ENCODE peak calls at places on chromosome 1, in six cellular contexts. B, Q, H, N, R and T are unnamed samples.

GRCh38 chr1:173255214-173255813 is 48.2 kb upstream of the TNFSF4 start:
- DNase-seq in H (peak; percentile 77), N (peak; percentile 41), R (peak; percentile 41), Q (peak; percentile 16), B (peak; percentile 5), T (peak; percentile 61)

GRCh38 chr1:39561321-39561720 is 15.3 kb downstream of the PABPC4 start:
- DNase-seq in B (no peak), H (no peak), Q (no peak), N (no peak), R (no peak), T (no peak)

GRCh38 chr1:225881081-225882007 is 836 bp downstream of the TMEM63A start:
- DNase-seq in R (no peak), B (peak; percentile 23), H (peak; percentile 88), N (peak; percentile 41), Q (no peak), T (peak; percentile 60)

GRCh38 chr1:94961994-94962744 is 35.3 kb upstream of the CNN3 start:
- DNase-seq in N (no peak), Q (no peak), R (no peak), H (no peak), B (peak; percentile 44), T (no peak)

GRCh38 chr1:5504364-5504740 is 487.9 kb downstream of the NPHP4 start:
- DNase-seq in H (no peak), N (no peak), R (no peak), B (no peak), Q (no peak), T (no peak)

GRCh38 chr1:46530791-46531409 is 20.5 kb downstream of the KNCN start:
- DNase-seq in N (no peak), Q (no peak), B (no peak), R (peak; percentile 26), H (no peak), T (no peak)

GRCh38 chr1:200409203-200409760 is 554 bp downstream of the ZNF281 start:
- DNase-seq in N (no peak), R (no peak), H (peak; percentile 66), B (no peak), Q (no peak), T (peak; percentile 33)

GRCh38 chr1:228647523-228648444 is 87.5 kb upstream of the RHOU start:
- DNase-seq in H (peak; percentile 25), N (peak; percentile 63), Q (no peak), R (peak; percentile 92), B (peak; percentile 72), T (no peak)

GRCh38 chr1:7218210-7218832 is 433.1 kb downstream of the CAMTA1 start:
- DNase-seq in R (peak; percentile 58), Q (no peak), N (peak; percentile 67), H (peak; percentile 69), B (peak; percentile 44), T (peak; percentile 63)

GRCh38 chr1:232854786-232855185 is 49.6 kb downstream of the MAP10 start:
- DNase-seq in R (no peak), B (no peak), Q (no peak), N (no peak), H (no peak), T (no peak)

GRCh38 chr1:39047374-39048229 is 21.5 kb downstream of the NDUFS5 start:
- DNase-seq in R (peak; percentile 53), H (peak; percentile 72), N (no peak), Q (peak; percentile 30), B (peak; percentile 39), T (peak; percentile 87)

GRCh38 chr1:46549697-46550681 is 1.5 kb downstream of the KNCN start:
- DNase-seq in B (peak; percentile 24), H (peak; percentile 38), Q (no peak), N (peak; percentile 81), R (peak; percentile 40), T (peak; percentile 46)

GRCh38 chr1:223176437-223176836 is 33.4 kb upstream of the TLR5 start:
- DNase-seq in Q (no peak), R (no peak), H (no peak), N (no peak), B (no peak), T (no peak)

GRCh38 chr1:88698140-88698539 is 14.1 kb downstream of the PKN2 start:
- DNase-seq in N (no peak), Q (no peak), H (no peak), R (peak; percentile 6), B (no peak), T (peak; percentile 23)

GRCh38 chr1:17791464-17791863 is 36.3 kb downstream of the ACTL8 start:
- DNase-seq in B (no peak), H (no peak), N (no peak), R (no peak), Q (no peak), T (no peak)

GRCh38 chr1:234144866-234145265 is 228.4 kb upstream of the COA6 start:
- DNase-seq in B (no peak), Q (no peak), H (no peak), N (no peak), R (no peak), T (no peak)

GRCh38 chr1:3082571-3083516 is 13.8 kb downstream of the PRDM16 start:
- DNase-seq in N (no peak), R (no peak), B (no peak), Q (no peak), H (peak; percentile 7), T (no peak)

GRCh38 chr1:196425513-196425912 is 182.7 kb downstream of the KCNT2 start:
- DNase-seq in R (no peak), B (no peak), Q (no peak), N (no peak), H (no peak), T (no peak)

GRCh38 chr1:119964673-119965363 is 68.5 kb upstream of the ADAM30 start:
- DNase-seq in N (no peak), B (no peak), R (no peak), H (no peak), Q (no peak), T (peak; percentile 81)

GRCh38 chr1:1307261-1307907 is 346 bp downstream of the ACAP3 start:
- DNase-seq in Q (no peak), B (no peak), R (no peak), N (no peak), H (peak; percentile 71), T (no peak)

GRCh38 chr1:100483230-100483629 is 54.7 kb upstream of the GPR88 start:
- DNase-seq in R (no peak), H (no peak), Q (no peak), B (no peak), N (no peak), T (no peak)

GRCh38 chr1:95012389-95012788 is 60.4 kb downstream of the ALG14 start:
- DNase-seq in N (no peak), Q (no peak), H (no peak), B (no peak), R (no peak), T (peak; percentile 99)

GRCh38 chr1:147072371-147073061 is 99.8 kb downstream of the PRKAB2 start:
- DNase-seq in B (no peak), H (no peak), N (peak; percentile 37), Q (no peak), R (no peak), T (no peak)
- TF ChIP-seq SMC3 in B (no peak), H (no peak), N (no peak), Q (no peak), R (no peak), T (no peak)

DNA sequence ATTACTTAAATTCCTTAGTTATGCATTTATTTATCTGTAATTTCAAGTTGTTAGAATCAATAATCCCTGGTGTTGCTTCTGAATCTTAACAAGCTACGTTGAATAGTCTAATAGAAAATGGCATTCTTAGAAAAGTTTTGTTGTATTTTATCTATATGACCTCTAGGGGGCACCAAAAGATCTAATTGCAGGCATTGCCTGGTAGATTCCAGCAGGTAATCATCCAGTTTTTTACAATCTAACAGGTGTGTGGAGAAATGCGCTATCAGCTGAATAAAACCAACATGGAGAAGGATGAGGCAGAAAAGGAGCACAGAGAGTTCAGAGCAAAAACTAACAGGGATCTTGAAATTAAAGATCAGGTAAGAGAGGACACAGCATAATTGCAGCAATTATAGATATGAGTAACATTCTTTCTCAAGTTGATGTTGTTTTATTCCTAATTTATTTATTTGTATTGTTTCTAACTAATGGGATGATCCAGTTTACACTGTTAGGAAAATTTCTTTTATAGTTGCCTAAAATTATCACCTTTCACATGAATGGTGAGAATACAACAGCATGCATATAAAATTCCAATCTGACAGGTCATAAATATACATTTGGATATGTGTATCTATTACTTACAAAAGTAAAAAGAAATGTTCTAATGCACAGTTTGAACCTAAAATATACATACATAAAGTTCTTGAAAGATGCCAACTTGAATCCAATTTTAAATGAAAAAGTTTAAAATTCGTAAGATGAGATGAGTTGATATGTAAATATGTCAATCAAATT is 88.3 kb downstream of the SDCCAG8 start:
- DNase-seq in Q (peak; percentile 20), B (peak; percentile 43), R (peak; percentile 51), H (peak; percentile 61), N (peak; percentile 59), T (peak; percentile 40)
- TF ChIP-seq SMC3 in Q (peak; percentile 82), B (peak; percentile 55), R (peak; percentile 75), H (peak; percentile 48), N (peak; percentile 67), T (peak; percentile 68)

GRCh38 chr1:183267646-183268431 is 81.8 kb downstream of the LAMC2 start:
- DNase-seq in N (peak; percentile 29), Q (no peak), B (no peak), R (peak; percentile 13), H (no peak), T (peak; percentile 99)
- TF ChIP-seq SMC3 in N (no peak), Q (no peak), B (no peak), R (no peak), H (no peak), T (no peak)

GRCh38 chr1:169999357-169999756 is 75.1 kb downstream of the KIFAP3 start:
- DNase-seq in B (no peak), Q (no peak), H (no peak), R (no peak), N (no peak), T (peak; percentile 84)
- TF ChIP-seq SMC3 in B (no peak), Q (no peak), H (no peak), R (no peak), N (no peak), T (no peak)

GRCh38 chr1:26913754-26914619 is at the start of gene NR0B2:
- DNase-seq in R (peak; percentile 20), H (peak; percentile 85), Q (no peak), N (no peak), B (peak; percentile 100), T (no peak)
- TF ChIP-seq SMC3 in R (no peak), H (no peak), Q (no peak), N (no peak), B (peak; percentile 9), T (no peak)

DNA sequence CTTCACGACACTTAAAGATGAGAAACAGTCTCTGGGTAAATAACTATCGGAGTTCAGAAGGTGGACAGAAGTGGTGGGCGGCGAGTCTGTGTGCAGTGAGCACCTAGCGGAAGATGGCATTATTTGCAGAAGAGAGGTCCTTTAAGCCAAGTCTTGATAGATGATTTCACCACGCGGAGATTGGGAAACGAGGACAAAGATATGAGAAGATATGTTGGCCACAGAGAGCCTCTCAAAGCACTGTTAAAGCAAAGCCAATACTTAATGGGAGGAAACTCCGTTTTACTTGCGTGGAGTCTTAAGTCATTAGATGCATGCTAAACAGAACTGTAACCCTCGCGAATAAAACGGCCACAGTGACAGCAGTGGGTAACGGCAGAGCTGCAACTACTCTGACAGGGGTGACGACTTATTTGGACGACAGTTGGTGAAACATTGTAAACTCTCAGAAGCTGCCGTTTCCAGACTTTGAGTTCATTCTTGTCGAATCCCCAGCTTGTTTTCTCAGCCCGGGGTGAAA is 576 bp upstream of the CEP350 start:
- DNase-seq in R (peak; percentile 62), B (peak; percentile 49), N (peak; percentile 37), H (peak; percentile 67), Q (no peak), T (peak; percentile 51)
- TF ChIP-seq SMC3 in R (no peak), B (no peak), N (no peak), H (no peak), Q (no peak), T (no peak)